ENCODE peak calls at places on chromosomes 2 and 18, in seven cellular contexts. One of them, this sample, is unnamed.

GRCh38 chr2:47016172-47016913 is 100.7 kb upstream of the MCFD2 start:
- DNase-seq in CD8-positive, alpha-beta memory T cell: no peak
- DNase-seq in tibial nerve: no peak
- DNase-seq in CD8-positive, alpha-beta T cell: no peak
- DNase-seq in gastrocnemius medialis: peak; percentile 93
- DNase-seq in thoracic aorta: no peak
- DNase-seq in BE2C: no peak
- DNase-seq in this sample: peak; percentile 89

GRCh38 chr2:17615728-17616351 is 75.3 kb downstream of the VSNL1 start:
- DNase-seq in gastrocnemius medialis: no peak
- DNase-seq in CD8-positive, alpha-beta T cell: no peak
- DNase-seq in BE2C: no peak
- DNase-seq in tibial nerve: no peak
- DNase-seq in CD8-positive, alpha-beta memory T cell: no peak
- DNase-seq in thoracic aorta: no peak
- DNase-seq in this sample: no peak

GRCh38 chr2:197240713-197241050 is 69.9 kb downstream of the ANKRD44 start:
- DNase-seq in gastrocnemius medialis: no peak
- DNase-seq in thoracic aorta: no peak
- DNase-seq in CD8-positive, alpha-beta memory T cell: peak; percentile 45
- DNase-seq in CD8-positive, alpha-beta T cell: no peak
- DNase-seq in BE2C: no peak
- DNase-seq in tibial nerve: no peak
- DNase-seq in this sample: no peak

GRCh38 chr2:185012643-185013042 is 414.3 kb downstream of the ZNF804A start:
- DNase-seq in gastrocnemius medialis: no peak
- DNase-seq in tibial nerve: no peak
- DNase-seq in CD8-positive, alpha-beta memory T cell: no peak
- DNase-seq in BE2C: no peak
- DNase-seq in thoracic aorta: no peak
- DNase-seq in CD8-positive, alpha-beta T cell: no peak
- DNase-seq in this sample: peak; percentile 6

GRCh38 chr2:238023608-238024007 is 37.2 kb upstream of the SCLY start:
- DNase-seq in BE2C: no peak
- DNase-seq in CD8-positive, alpha-beta memory T cell: no peak
- DNase-seq in CD8-positive, alpha-beta T cell: no peak
- DNase-seq in tibial nerve: no peak
- DNase-seq in thoracic aorta: no peak
- DNase-seq in gastrocnemius medialis: no peak
- DNase-seq in this sample: no peak

GRCh38 chr18:43396266-43396665 is 119.0 kb upstream of the SYT4 start:
- DNase-seq in CD8-positive, alpha-beta memory T cell: no peak
- DNase-seq in tibial nerve: no peak
- DNase-seq in gastrocnemius medialis: no peak
- DNase-seq in BE2C: no peak
- DNase-seq in CD8-positive, alpha-beta T cell: no peak
- DNase-seq in thoracic aorta: no peak
- DNase-seq in this sample: no peak

GRCh38 chr2:85843543-85843942 is 45.2 kb downstream of the ST3GAL5 start:
- DNase-seq in CD8-positive, alpha-beta T cell: peak; percentile 40
- DNase-seq in thoracic aorta: no peak
- DNase-seq in BE2C: peak; percentile 13
- DNase-seq in tibial nerve: no peak
- DNase-seq in gastrocnemius medialis: no peak
- DNase-seq in CD8-positive, alpha-beta memory T cell: no peak
- DNase-seq in this sample: peak; percentile 32

GRCh38 chr2:118185210-118186109 is 97.2 kb downstream of the INSIG2 start:
- DNase-seq in BE2C: peak; percentile 26
- DNase-seq in CD8-positive, alpha-beta T cell: peak; percentile 51
- DNase-seq in thoracic aorta: no peak
- DNase-seq in tibial nerve: peak; percentile 26
- DNase-seq in CD8-positive, alpha-beta memory T cell: peak; percentile 45
- DNase-seq in gastrocnemius medialis: no peak
- DNase-seq in this sample: peak; percentile 49

GRCh38 chr2:197615033-197615652 is 60.2 kb downstream of the RFTN2 start:
- DNase-seq in CD8-positive, alpha-beta memory T cell: no peak
- DNase-seq in BE2C: no peak
- DNase-seq in tibial nerve: no peak
- DNase-seq in CD8-positive, alpha-beta T cell: no peak
- DNase-seq in gastrocnemius medialis: no peak
- DNase-seq in thoracic aorta: no peak
- DNase-seq in this sample: no peak

GRCh38 chr2:30233142-30233961 is 2.0 kb downstream of the LBH start:
- DNase-seq in CD8-positive, alpha-beta memory T cell: no peak
- DNase-seq in gastrocnemius medialis: no peak
- DNase-seq in thoracic aorta: no peak
- DNase-seq in BE2C: no peak
- DNase-seq in tibial nerve: no peak
- DNase-seq in CD8-positive, alpha-beta T cell: no peak
- DNase-seq in this sample: peak; percentile 95

GRCh38 chr2:3182848-3183247 is 194.8 kb downstream of the EIPR1 start:
- DNase-seq in gastrocnemius medialis: no peak
- DNase-seq in CD8-positive, alpha-beta T cell: no peak
- DNase-seq in CD8-positive, alpha-beta memory T cell: no peak
- DNase-seq in tibial nerve: no peak
- DNase-seq in thoracic aorta: no peak
- DNase-seq in BE2C: no peak
- DNase-seq in this sample: no peak

GRCh38 chr2:100853909-100854810 is 34.2 kb downstream of the NPAS2 start:
- DNase-seq in BE2C: no peak
- DNase-seq in gastrocnemius medialis: no peak
- DNase-seq in thoracic aorta: no peak
- DNase-seq in CD8-positive, alpha-beta memory T cell: no peak
- DNase-seq in CD8-positive, alpha-beta T cell: no peak
- DNase-seq in tibial nerve: no peak
- DNase-seq in this sample: no peak

GRCh38 chr2:209495855-209496585 is 72.2 kb downstream of the MAP2 start:
- DNase-seq in CD8-positive, alpha-beta T cell: no peak
- DNase-seq in gastrocnemius medialis: no peak
- DNase-seq in thoracic aorta: peak; percentile 11
- DNase-seq in BE2C: peak; percentile 62
- DNase-seq in CD8-positive, alpha-beta memory T cell: no peak
- DNase-seq in tibial nerve: no peak
- DNase-seq in this sample: peak; percentile 65

GRCh38 chr2:86480105-86480504 is 38.9 kb downstream of the KDM3A start:
- DNase-seq in thoracic aorta: no peak
- DNase-seq in tibial nerve: no peak
- DNase-seq in CD8-positive, alpha-beta T cell: no peak
- DNase-seq in gastrocnemius medialis: no peak
- DNase-seq in BE2C: no peak
- DNase-seq in CD8-positive, alpha-beta memory T cell: no peak
- DNase-seq in this sample: no peak

GRCh38 chr18:76357585-76358265 is 137.3 kb downstream of the ZNF516 start:
- DNase-seq in gastrocnemius medialis: no peak
- DNase-seq in tibial nerve: no peak
- DNase-seq in CD8-positive, alpha-beta T cell: no peak
- DNase-seq in BE2C: no peak
- DNase-seq in CD8-positive, alpha-beta memory T cell: no peak
- DNase-seq in thoracic aorta: no peak
- DNase-seq in this sample: no peak

GRCh38 chr2:9311488-9311887 is 104.9 kb downstream of the ASAP2 start:
- DNase-seq in tibial nerve: peak; percentile 36
- DNase-seq in BE2C: peak; percentile 52
- DNase-seq in gastrocnemius medialis: peak; percentile 52
- DNase-seq in CD8-positive, alpha-beta T cell: no peak
- DNase-seq in CD8-positive, alpha-beta memory T cell: no peak
- DNase-seq in thoracic aorta: no peak
- DNase-seq in this sample: peak; percentile 58

GRCh38 chr2:65823511-65823910 is 391.1 kb upstream of the SPRED2 start:
- DNase-seq in gastrocnemius medialis: no peak
- DNase-seq in CD8-positive, alpha-beta memory T cell: no peak
- DNase-seq in CD8-positive, alpha-beta T cell: no peak
- DNase-seq in tibial nerve: no peak
- DNase-seq in thoracic aorta: no peak
- DNase-seq in BE2C: no peak
- DNase-seq in this sample: no peak

GRCh38 chr2:3460831-3461544 is 58.3 kb downstream of the ADI1 start:
- DNase-seq in CD8-positive, alpha-beta T cell: no peak
- DNase-seq in tibial nerve: peak; percentile 11
- DNase-seq in thoracic aorta: no peak
- DNase-seq in BE2C: no peak
- DNase-seq in CD8-positive, alpha-beta memory T cell: no peak
- DNase-seq in gastrocnemius medialis: peak; percentile 58
- DNase-seq in this sample: no peak

DNA sequence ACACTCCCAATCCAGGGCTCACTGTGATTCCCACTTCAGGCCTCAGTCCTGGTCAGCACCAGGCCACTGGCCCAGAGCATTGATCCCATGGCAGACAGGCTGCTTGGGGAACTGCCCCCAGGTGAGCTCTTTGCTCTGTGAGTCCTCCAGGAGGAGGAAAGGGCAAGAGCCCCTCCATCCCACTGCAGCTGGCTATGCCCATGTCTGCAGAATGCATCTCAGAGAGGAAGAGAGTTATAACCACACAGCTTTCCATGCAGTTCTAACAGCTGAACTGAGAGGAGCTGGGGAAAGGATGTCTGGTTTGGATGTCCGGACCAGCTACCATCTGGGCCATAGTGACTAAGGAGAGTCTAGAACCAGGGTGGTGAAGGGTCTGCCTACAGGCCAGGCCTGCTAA is 230.3 kb downstream of the DYSF start:
- DNase-seq in gastrocnemius medialis: peak; percentile 1
- DNase-seq in tibial nerve: no peak
- DNase-seq in CD8-positive, alpha-beta T cell: no peak
- DNase-seq in CD8-positive, alpha-beta memory T cell: no peak
- DNase-seq in thoracic aorta: no peak
- DNase-seq in BE2C: no peak
- DNase-seq in this sample: no peak
- H3K4me3 ChIP-seq in gastrocnemius medialis: no peak overlapping the region
- H3K4me3 ChIP-seq in tibial nerve: no peak overlapping the region
- H3K4me3 ChIP-seq in CD8-positive, alpha-beta T cell: no peak overlapping the region
- H3K4me3 ChIP-seq in CD8-positive, alpha-beta memory T cell: no peak overlapping the region
- H3K4me3 ChIP-seq in thoracic aorta: no peak overlapping the region
- H3K4me3 ChIP-seq in BE2C: no peak overlapping the region
- H3K4me3 ChIP-seq in this sample: no peak overlapping the region

GRCh38 chr2:68768951-68769350 is 34.3 kb downstream of the ARHGAP25 start:
- DNase-seq in CD8-positive, alpha-beta T cell: no peak
- DNase-seq in CD8-positive, alpha-beta memory T cell: no peak
- DNase-seq in thoracic aorta: no peak
- DNase-seq in BE2C: no peak
- DNase-seq in tibial nerve: no peak
- DNase-seq in gastrocnemius medialis: no peak
- DNase-seq in this sample: no peak
- H3K4me1 ChIP-seq in CD8-positive, alpha-beta T cell: peaks cover 99% of the 10 kb centered on the region
- H3K4me1 ChIP-seq in CD8-positive, alpha-beta memory T cell: peaks cover 100% of the 10 kb centered on the region
- H3K4me1 ChIP-seq in thoracic aorta: peaks cover 14% of the 10 kb centered on the region
- H3K4me1 ChIP-seq in BE2C: no peaks in the 10 kb centered on the region
- H3K4me1 ChIP-seq in tibial nerve: peaks cover 11% of the 10 kb centered on the region
- H3K4me1 ChIP-seq in gastrocnemius medialis: no peaks in the 10 kb centered on the region
- H3K4me1 ChIP-seq in this sample: peaks cover 54% of the 10 kb centered on the region

GRCh38 chr2:7566382-7566881 is 649.2 kb downstream of the RNF144A start:
- DNase-seq in CD8-positive, alpha-beta T cell: no peak
- DNase-seq in gastrocnemius medialis: no peak
- DNase-seq in thoracic aorta: no peak
- DNase-seq in CD8-positive, alpha-beta memory T cell: no peak
- DNase-seq in BE2C: no peak
- DNase-seq in tibial nerve: no peak
- DNase-seq in this sample: no peak

GRCh38 chr2:7572460-7572859 is 655.2 kb downstream of the RNF144A start:
- DNase-seq in CD8-positive, alpha-beta T cell: peak; percentile 36
- DNase-seq in CD8-positive, alpha-beta memory T cell: peak; percentile 10
- DNase-seq in gastrocnemius medialis: no peak
- DNase-seq in BE2C: no peak
- DNase-seq in tibial nerve: no peak
- DNase-seq in thoracic aorta: no peak
- DNase-seq in this sample: no peak

GRCh38 chr2:7571701-7572100 is 654.5 kb downstream of the RNF144A start:
- DNase-seq in tibial nerve: no peak
- DNase-seq in CD8-positive, alpha-beta memory T cell: no peak
- DNase-seq in CD8-positive, alpha-beta T cell: no peak
- DNase-seq in BE2C: no peak
- DNase-seq in thoracic aorta: no peak
- DNase-seq in gastrocnemius medialis: no peak
- DNase-seq in this sample: no peak

GRCh38 chr2:7570247-7570646 is 653.0 kb downstream of the RNF144A start:
- DNase-seq in thoracic aorta: no peak
- DNase-seq in CD8-positive, alpha-beta memory T cell: no peak
- DNase-seq in tibial nerve: no peak
- DNase-seq in gastrocnemius medialis: no peak
- DNase-seq in BE2C: no peak
- DNase-seq in CD8-positive, alpha-beta T cell: no peak
- DNase-seq in this sample: no peak

GRCh38 chr2:7567646-7568045 is 650.4 kb downstream of the RNF144A start:
- DNase-seq in thoracic aorta: no peak
- DNase-seq in CD8-positive, alpha-beta T cell: peak; percentile 56
- DNase-seq in BE2C: no peak
- DNase-seq in tibial nerve: no peak
- DNase-seq in gastrocnemius medialis: no peak
- DNase-seq in CD8-positive, alpha-beta memory T cell: peak; percentile 64
- DNase-seq in this sample: no peak
- H3K27me3 ChIP-seq in thoracic aorta: no peaks in the 10 kb centered on the region
- H3K27me3 ChIP-seq in CD8-positive, alpha-beta T cell: no peaks in the 10 kb centered on the region
- H3K27me3 ChIP-seq in BE2C: no peaks in the 10 kb centered on the region
- H3K27me3 ChIP-seq in tibial nerve: no peaks in the 10 kb centered on the region
- H3K27me3 ChIP-seq in gastrocnemius medialis: no peaks in the 10 kb centered on the region
- H3K27me3 ChIP-seq in CD8-positive, alpha-beta memory T cell: no peaks in the 10 kb centered on the region
- H3K27me3 ChIP-seq in this sample: peaks cover 4% of the 10 kb centered on the region

GRCh38 chr18:12254820-12255511 is 805 bp downstream of the CIDEA start:
- DNase-seq in CD8-positive, alpha-beta T cell: no peak
- DNase-seq in gastrocnemius medialis: no peak
- DNase-seq in CD8-positive, alpha-beta memory T cell: no peak
- DNase-seq in tibial nerve: no peak
- DNase-seq in BE2C: no peak
- DNase-seq in thoracic aorta: no peak
- DNase-seq in this sample: no peak

GRCh38 chr18:12254137-12254819 is at the start of gene CIDEA:
- DNase-seq in gastrocnemius medialis: no peak
- DNase-seq in thoracic aorta: no peak
- DNase-seq in BE2C: peak; percentile 30
- DNase-seq in CD8-positive, alpha-beta memory T cell: no peak
- DNase-seq in CD8-positive, alpha-beta T cell: no peak
- DNase-seq in tibial nerve: no peak
- DNase-seq in this sample: no peak

GRCh38 chr18:12253027-12253426 is 1.1 kb upstream of the CIDEA start:
- DNase-seq in tibial nerve: no peak
- DNase-seq in CD8-positive, alpha-beta memory T cell: no peak
- DNase-seq in gastrocnemius medialis: no peak
- DNase-seq in BE2C: no peak
- DNase-seq in thoracic aorta: no peak
- DNase-seq in CD8-positive, alpha-beta T cell: no peak
- DNase-seq in this sample: no peak

GRCh38 chr18:12252061-12252460 is 2.1 kb upstream of the CIDEA start:
- DNase-seq in gastrocnemius medialis: no peak
- DNase-seq in thoracic aorta: no peak
- DNase-seq in CD8-positive, alpha-beta T cell: no peak
- DNase-seq in CD8-positive, alpha-beta memory T cell: no peak
- DNase-seq in tibial nerve: no peak
- DNase-seq in BE2C: no peak
- DNase-seq in this sample: no peak

DNA sequence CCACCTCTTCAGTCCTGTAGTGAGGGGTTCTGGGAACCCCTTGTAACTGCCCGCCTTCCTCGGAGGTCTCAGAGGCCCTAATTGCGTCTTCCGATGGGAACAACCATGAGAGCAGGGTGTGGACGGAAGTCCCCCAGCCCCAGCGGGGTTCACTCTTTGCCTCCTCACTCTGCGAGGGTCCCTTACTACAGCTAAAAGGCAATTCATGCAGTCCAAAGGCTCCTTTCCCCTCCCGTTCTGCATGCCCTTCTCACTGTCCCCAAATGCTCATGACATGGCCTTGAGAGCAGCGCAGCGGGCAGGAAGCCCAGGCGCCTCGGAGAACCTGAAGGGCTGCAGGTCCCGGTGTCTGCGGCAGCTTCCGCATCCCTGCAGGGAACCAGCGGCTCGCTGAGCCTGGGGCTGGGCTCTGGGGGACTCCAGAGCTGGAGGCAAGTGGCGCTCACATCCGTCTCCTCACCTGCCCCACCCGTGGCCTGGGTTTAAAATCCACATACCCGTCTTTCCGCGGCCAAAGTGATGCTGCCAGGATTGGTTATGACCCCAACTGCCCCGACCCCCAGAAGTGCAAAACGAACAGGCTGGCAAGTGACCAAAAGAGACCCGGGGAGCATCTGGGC is 534 bp upstream of the CIDEA start:
- DNase-seq in CD8-positive, alpha-beta memory T cell: no peak
- DNase-seq in thoracic aorta: no peak
- DNase-seq in tibial nerve: no peak
- DNase-seq in CD8-positive, alpha-beta T cell: no peak
- DNase-seq in gastrocnemius medialis: no peak
- DNase-seq in BE2C: no peak
- DNase-seq in this sample: no peak
- H3K4me3 ChIP-seq in CD8-positive, alpha-beta memory T cell: no peak overlapping the region
- H3K4me3 ChIP-seq in thoracic aorta: peak overlapping the region; percentile 71
- H3K4me3 ChIP-seq in tibial nerve: no peak overlapping the region
- H3K4me3 ChIP-seq in CD8-positive, alpha-beta T cell: no peak overlapping the region
- H3K4me3 ChIP-seq in gastrocnemius medialis: peak overlapping the region; percentile 49
- H3K4me3 ChIP-seq in BE2C: no peak overlapping the region
- H3K4me3 ChIP-seq in this sample: no peak overlapping the region